ENCODE peak calls at places on chromosome 5, in four cellular contexts. Z is CD8-positive, alpha-beta T cell; U is choroid plexus epithelial cell; D is heart left ventricle. I is an unnamed sample.

GRCh38 chr5:139486201-139486600 is 3.6 kb upstream of the STING1 start:
- DNase-seq in D (no peak), U (no peak), Z (no peak), I (no peak)

GRCh38 chr5:144307726-144308125 is 137.1 kb downstream of the KCTD16 start:
- DNase-seq in D (no peak), U (no peak), Z (no peak), I (no peak)

GRCh38 chr5:148554621-148555020 is 99.7 kb downstream of the HTR4 start:
- DNase-seq in D (no peak), Z (no peak), U (no peak), I (no peak)

GRCh38 chr5:61257421-61257820 is 74.6 kb upstream of the ZSWIM6 start:
- DNase-seq in Z (no peak), D (no peak), U (no peak), I (no peak)

GRCh38 chr5:178180141-178180863 is 6.9 kb downstream of the GMCL2 start:
- DNase-seq in Z (no peak), U (no peak), D (no peak), I (no peak)

GRCh38 chr5:172107606-172108005 is 80.4 kb downstream of the STK10 start:
- DNase-seq in Z (no peak), D (no peak), U (peak), I (no peak)

GRCh38 chr5:57720656-57721055 is 238.0 kb upstream of the ACTBL2 start:
- DNase-seq in Z (no peak), U (no peak), D (no peak), I (no peak)

GRCh38 chr5:38382898-38383297 is 124.5 kb downstream of the EGFLAM start:
- DNase-seq in Z (peak), U (peak), D (peak), I (no peak)

GRCh38 chr5:180495991-180496741 is 2.0 kb downstream of the CNOT6 start:
- DNase-seq in U (no peak), D (no peak), Z (no peak), I (no peak)

GRCh38 chr5:52920929-52921328 is 68.2 kb upstream of the ITGA2 start:
- DNase-seq in U (peak), Z (no peak), D (no peak), I (no peak)

GRCh38 chr5:17218353-17219005 is 1.0 kb downstream of the BASP1 start:
- DNase-seq in D (peak), Z (no peak), U (peak), I (no peak)

GRCh38 chr5:103589416-103590175 is 27.0 kb upstream of the NUDT12 start:
- DNase-seq in Z (no peak), U (peak), D (no peak), I (no peak)

GRCh38 chr5:129718766-129719165 is 29.1 kb upstream of the MINAR2 start:
- DNase-seq in Z (no peak), D (no peak), U (no peak), I (no peak)

GRCh38 chr5:95111141-95111540 is 173.8 kb downstream of the MCTP1 start:
- DNase-seq in Z (no peak), D (no peak), U (no peak), I (no peak)

GRCh38 chr5:1760656-1761452 is 38.8 kb downstream of the MRPL36 start:
- DNase-seq in Z (no peak), D (peak), U (no peak), I (no peak)

GRCh38 chr5:99317136-99317535 is 388.3 kb upstream of the CHD1 start:
- DNase-seq in U (no peak), Z (no peak), D (no peak), I (no peak)

GRCh38 chr5:150117945-150118560 is 31.7 kb upstream of the CSF1R start:
- DNase-seq in Z (no peak), D (peak), U (peak), I (no peak)

GRCh38 chr5:81980598-81981260 is 8.9 kb downstream of the ATG10 start:
- DNase-seq in Z (no peak), D (no peak), U (no peak), I (no peak)

GRCh38 chr5:306011-306805 is 15.3 kb upstream of the AHRR start:
- DNase-seq in U (no peak), D (no peak), Z (no peak), I (no peak)

GRCh38 chr5:156491766-156492165 is 164.8 kb downstream of the SGCD start:
- DNase-seq in U (no peak), D (no peak), Z (no peak), I (no peak)

GRCh38 chr5:55649963-55650362 is 62.2 kb downstream of the SLC38A9 start:
- DNase-seq in D (no peak), U (no peak), Z (no peak), I (no peak)

GRCh38 chr5:176955895-176956294 is 50.7 kb downstream of the UIMC1 start:
- DNase-seq in Z (no peak), D (no peak), U (peak), I (no peak)

GRCh38 chr5:142959683-142960308 is 189.6 kb downstream of the ARHGAP26 start:
- DNase-seq in Z (no peak), D (no peak), U (no peak), I (no peak)

GRCh38 chr5:96691503-96692303 is 29.5 kb downstream of the CAST start:
- DNase-seq in D (no peak), U (peak), Z (no peak), I (no peak)

GRCh38 chr5:159708090-159708489 is 208.2 kb upstream of the ADRA1B start:
- DNase-seq in D (no peak), Z (no peak), U (no peak), I (no peak)

GRCh38 chr5:139574641-139575312 is 13.6 kb downstream of the UBE2D2 start:
- DNase-seq in Z (peak), D (no peak), U (peak), I (no peak)

GRCh38 chr5:177495243-177496060 is 2.0 kb downstream of the PDLIM7 start:
- DNase-seq in U (peak), Z (no peak), D (peak), I (no peak)

GRCh38 chr5:154223320-154223719 is 32.8 kb downstream of the GALNT10 start:
- DNase-seq in D (no peak), U (no peak), Z (no peak), I (no peak)

GRCh38 chr5:101678494-101679193 is 617.4 kb downstream of the SLCO4C1 start:
- DNase-seq in U (peak), D (peak), Z (peak), I (no peak)

GRCh38 chr5:169607882-169608281 is 24.3 kb downstream of the SPDL1 start:
- DNase-seq in U (no peak), Z (no peak), D (no peak), I (no peak)

GRCh38 chr5:172835246-172836030 is 1.4 kb downstream of the ERGIC1 start:
- DNase-seq in D (no peak), U (peak), Z (no peak), I (no peak)

GRCh38 chr5:173474881-173475287 is 141.6 kb downstream of the BOD1 start:
- DNase-seq in U (peak), D (no peak), Z (no peak), I (no peak)

GRCh38 chr5:109352475-109352874 is 57.3 kb downstream of the PJA2 start:
- DNase-seq in D (no peak), U (no peak), Z (no peak), I (no peak)

GRCh38 chr5:14545308-14545707 is 36.3 kb upstream of the OTULINL start:
- DNase-seq in U (no peak), Z (no peak), D (no peak), I (no peak)

GRCh38 chr5:176728810-176729209 is 81.5 kb downstream of the TSPAN17 start:
- DNase-seq in U (no peak), D (no peak), Z (no peak), I (no peak)

GRCh38 chr5:140402258-140403074 is 833 bp downstream of the ANKHD1 start:
- DNase-seq in D (no peak), U (peak), Z (peak), I (peak)

GRCh38 chr5:164013077-164013670 is 507.8 kb downstream of the MAT2B start:
- DNase-seq in D (peak), Z (peak), U (peak), I (no peak)

GRCh38 chr5:58184910-58185309 is 275.0 kb downstream of the PLK2 start:
- DNase-seq in D (no peak), Z (no peak), U (no peak), I (no peak)

GRCh38 chr5:107985144-107985543 is 314.4 kb upstream of the EFNA5 start:
- DNase-seq in Z (no peak), U (no peak), D (no peak), I (no peak)

I was measured in natural killer cell treated with Interleukin-12 subunit alpha and Interleukin-12 subunit beta and Interleukin-15 and Interleukin-18, amount 100 ng/mL, for 72 hours.